ENCODE peak calls at places on chromosome 15, in nine cellular contexts. M is activated CD4-positive, alpha-beta T cell treated with anti-CD3 and anti-CD28 coated beads, Interleukin-2, amount 50 U/mL, for 1 hour; V is neural progenitor cell; A is effector memory CD4-positive, alpha-beta T cell; Y is germinal center; L is activated T-cell treated with anti-CD3 and anti-CD28 coated beads, Interleukin-2, amount 50 U/mL, for 1 hour; U is HT-29; X is T-helper 9 cell; F is activated naive CD4-positive, alpha-beta T cell treated with anti-CD3 and anti-CD28 coated beads, Interleukin-2, amount 50 U/mL, for 16 hours. O is an unnamed sample.

GRCh38 chr15:51702710-51703109 is 21.4 kb downstream of the SCG3 start:
- DNase-seq in M (no peak), V (no peak), A (no peak), Y (no peak), L (no peak), U (no peak), X (no peak), F (no peak), O (no peak)

GRCh38 chr15:85318048-85318731 is 62.2 kb upstream of the AKAP13 start:
- DNase-seq in M (no peak), V (no peak), A (no peak), Y (no peak), L (no peak), U (peak; percentile 56), X (no peak), F (no peak), O (peak; percentile 27)

GRCh38 chr15:25372298-25372697 is 66.5 kb downstream of the UBE3A start:
- DNase-seq in M (no peak), V (no peak), A (no peak), Y (no peak), L (no peak), U (no peak), X (no peak), F (no peak), O (no peak)

GRCh38 chr15:101201411-101202174 is 50.3 kb downstream of the CHSY1 start:
- DNase-seq in M (no peak), V (peak; percentile 90), A (no peak), Y (no peak), L (no peak), U (peak; percentile 78), X (no peak), F (no peak), O (no peak)

GRCh38 chr15:67125589-67126502 is 60.4 kb downstream of the SMAD3 start:
- DNase-seq in M (no peak), V (no peak), A (no peak), Y (no peak), L (no peak), U (peak; percentile 68), X (no peak), F (no peak), O (no peak)

GRCh38 chr15:79863886-79864285 is 32.9 kb downstream of the MTHFS start:
- DNase-seq in M (no peak), V (no peak), A (no peak), Y (no peak), L (no peak), U (no peak), X (no peak), F (no peak), O (no peak)

GRCh38 chr15:89349212-89349558 is 14.6 kb upstream of the POLG start:
- DNase-seq in M (no peak), V (no peak), A (no peak), Y (no peak), L (no peak), U (no peak), X (no peak), F (no peak), O (no peak)

GRCh38 chr15:61013146-61013545 is 216.0 kb downstream of the RORA start:
- DNase-seq in M (no peak), V (no peak), A (no peak), Y (no peak), L (no peak), U (no peak), X (no peak), F (no peak), O (no peak)

GRCh38 chr15:67241132-67241855 is 13.2 kb downstream of the AAGAB start:
- DNase-seq in M (no peak), V (peak; percentile 13), A (no peak), Y (peak; percentile 25), L (no peak), U (no peak), X (no peak), F (no peak), O (no peak)

GRCh38 chr15:31136016-31136415 is 34.5 kb upstream of the TRPM1 start:
- DNase-seq in M (no peak), V (no peak), A (no peak), Y (no peak), L (no peak), U (peak; percentile 19), X (no peak), F (no peak), O (no peak)

GRCh38 chr15:101000271-101000681 is 81.1 kb downstream of the LRRK1 start:
- DNase-seq in M (no peak), V (no peak), A (no peak), Y (no peak), L (no peak), U (no peak), X (no peak), F (no peak), O (no peak)

GRCh38 chr15:45399381-45400212 is 21.3 kb upstream of the GATM start:
- DNase-seq in M (no peak), V (peak; percentile 70), A (no peak), Y (peak; percentile 40), L (no peak), U (peak; percentile 87), X (no peak), F (no peak), O (no peak)

GRCh38 chr15:37037256-37037655 is 63.1 kb downstream of the MEIS2 start:
- DNase-seq in M (no peak), V (no peak), A (no peak), Y (no peak), L (no peak), U (no peak), X (no peak), F (no peak), O (no peak)

GRCh38 chr15:89781055-89781454 is 4.9 kb downstream of the MESP2 start:
- DNase-seq in M (no peak), V (no peak), A (no peak), Y (no peak), L (no peak), U (no peak), X (no peak), F (no peak), O (no peak)

GRCh38 chr15:36185438-36185837 is 394.0 kb upstream of the CDIN1 start:
- DNase-seq in M (no peak), V (no peak), A (no peak), Y (no peak), L (no peak), U (no peak), X (no peak), F (no peak), O (no peak)

GRCh38 chr15:25090073-25090733 is 135.4 kb downstream of the SNRPN start:
- DNase-seq in M (no peak), V (no peak), A (no peak), Y (no peak), L (no peak), U (no peak), X (no peak), F (no peak), O (no peak)

GRCh38 chr15:73560501-73561117 is 72.6 kb downstream of the NPTN start:
- DNase-seq in M (no peak), V (peak; percentile 49), A (no peak), Y (peak; percentile 12), L (no peak), U (peak; percentile 73), X (no peak), F (no peak), O (no peak)

GRCh38 chr15:28079313-28079969 is 19.7 kb downstream of the OCA2 start:
- DNase-seq in M (no peak), V (no peak), A (no peak), Y (no peak), L (no peak), U (no peak), X (no peak), F (no peak), O (no peak)

GRCh38 chr15:24878153-24878552 is 76.6 kb upstream of the SNRPN start:
- DNase-seq in M (no peak), V (no peak), A (no peak), Y (no peak), L (no peak), U (no peak), X (no peak), F (peak; percentile 10), O (no peak)

GRCh38 chr15:59255647-59256380 is 49.2 kb downstream of the LDHAL6B start:
- DNase-seq in M (no peak), V (no peak), A (no peak), Y (no peak), L (no peak), U (peak; percentile 87), X (no peak), F (no peak), O (peak; percentile 32)

GRCh38 chr15:71485094-71485693 is 325.2 kb upstream of the NR2E3 start:
- DNase-seq in M (no peak), V (peak; percentile 11), A (no peak), Y (peak; percentile 19), L (no peak), U (peak; percentile 48), X (no peak), F (no peak), O (no peak)

GRCh38 chr15:71600237-71600636 is 210.1 kb upstream of the NR2E3 start:
- DNase-seq in M (no peak), V (no peak), A (no peak), Y (no peak), L (no peak), U (no peak), X (no peak), F (no peak), O (no peak)

O was measured in T-helper 22 cell.